ENCODE peak calls at places on chromosome 16, in ten cellular contexts. One of them, this sample, is unnamed.

GRCh38 chr16:74626741-74627416 is 20.0 kb upstream of the GLG1 start:
- DNase-seq in Kasumi-1: no peak
- DNase-seq in NCI-H345: no peak
- DNase-seq in prostate gland: no peak
- DNase-seq in activated naive CD4-positive, alpha-beta T cell treated with anti-CD3 and anti-CD28 coated beads, Interleukin-2, amount 10 ng/mL, durations not matched to agents 7 days and 5 days: no peak
- DNase-seq in stimulated activated CD8-positive, alpha-beta memory T cell treated with anti-CD3 and anti-CD28 coated beads, Interleukin-12 subunit alpha, Interleukin-12 subunit beta, amount 100 ng/mL, for 1 hour: no peak
- DNase-seq in HuH-7: no peak
- DNase-seq in psoas muscle: no peak
- DNase-seq in cardiac muscle cell: no peak
- DNase-seq in KBM-7: no peak
- DNase-seq in this sample: no peak

GRCh38 chr16:15829460-15829859 is 27.4 kb downstream of the MYH11 start:
- DNase-seq in KBM-7: peak
- DNase-seq in HuH-7: no peak
- DNase-seq in prostate gland: peak
- DNase-seq in cardiac muscle cell: peak
- DNase-seq in stimulated activated CD8-positive, alpha-beta memory T cell treated with anti-CD3 and anti-CD28 coated beads, Interleukin-12 subunit alpha, Interleukin-12 subunit beta, amount 100 ng/mL, for 1 hour: no peak
- DNase-seq in Kasumi-1: peak
- DNase-seq in activated naive CD4-positive, alpha-beta T cell treated with anti-CD3 and anti-CD28 coated beads, Interleukin-2, amount 10 ng/mL, durations not matched to agents 7 days and 5 days: no peak
- DNase-seq in NCI-H345: no peak
- DNase-seq in psoas muscle: peak
- DNase-seq in this sample: no peak

GRCh38 chr16:69482410-69482951 is 58.1 kb downstream of the CYB5B start:
- DNase-seq in KBM-7: no peak
- DNase-seq in HuH-7: no peak
- DNase-seq in cardiac muscle cell: no peak
- DNase-seq in NCI-H345: peak
- DNase-seq in prostate gland: peak
- DNase-seq in stimulated activated CD8-positive, alpha-beta memory T cell treated with anti-CD3 and anti-CD28 coated beads, Interleukin-12 subunit alpha, Interleukin-12 subunit beta, amount 100 ng/mL, for 1 hour: no peak
- DNase-seq in activated naive CD4-positive, alpha-beta T cell treated with anti-CD3 and anti-CD28 coated beads, Interleukin-2, amount 10 ng/mL, durations not matched to agents 7 days and 5 days: no peak
- DNase-seq in psoas muscle: peak
- DNase-seq in Kasumi-1: no peak
- DNase-seq in this sample: peak

GRCh38 chr16:84054271-84054670 is 11.7 kb upstream of the SLC38A8 start:
- DNase-seq in cardiac muscle cell: no peak
- DNase-seq in Kasumi-1: no peak
- DNase-seq in stimulated activated CD8-positive, alpha-beta memory T cell treated with anti-CD3 and anti-CD28 coated beads, Interleukin-12 subunit alpha, Interleukin-12 subunit beta, amount 100 ng/mL, for 1 hour: no peak
- DNase-seq in HuH-7: no peak
- DNase-seq in KBM-7: no peak
- DNase-seq in activated naive CD4-positive, alpha-beta T cell treated with anti-CD3 and anti-CD28 coated beads, Interleukin-2, amount 10 ng/mL, durations not matched to agents 7 days and 5 days: peak
- DNase-seq in psoas muscle: peak
- DNase-seq in NCI-H345: no peak
- DNase-seq in prostate gland: no peak
- DNase-seq in this sample: no peak

GRCh38 chr16:86365513-86366040 is 144.8 kb upstream of the FOXF1 start:
- DNase-seq in psoas muscle: no peak
- DNase-seq in prostate gland: no peak
- DNase-seq in NCI-H345: no peak
- DNase-seq in Kasumi-1: no peak
- DNase-seq in activated naive CD4-positive, alpha-beta T cell treated with anti-CD3 and anti-CD28 coated beads, Interleukin-2, amount 10 ng/mL, durations not matched to agents 7 days and 5 days: no peak
- DNase-seq in HuH-7: no peak
- DNase-seq in stimulated activated CD8-positive, alpha-beta memory T cell treated with anti-CD3 and anti-CD28 coated beads, Interleukin-12 subunit alpha, Interleukin-12 subunit beta, amount 100 ng/mL, for 1 hour: no peak
- DNase-seq in cardiac muscle cell: no peak
- DNase-seq in KBM-7: no peak
- DNase-seq in this sample: no peak

GRCh38 chr16:26717826-26718225 is 348.9 kb upstream of the C16orf82 start:
- DNase-seq in stimulated activated CD8-positive, alpha-beta memory T cell treated with anti-CD3 and anti-CD28 coated beads, Interleukin-12 subunit alpha, Interleukin-12 subunit beta, amount 100 ng/mL, for 1 hour: no peak
- DNase-seq in prostate gland: no peak
- DNase-seq in KBM-7: no peak
- DNase-seq in Kasumi-1: no peak
- DNase-seq in activated naive CD4-positive, alpha-beta T cell treated with anti-CD3 and anti-CD28 coated beads, Interleukin-2, amount 10 ng/mL, durations not matched to agents 7 days and 5 days: no peak
- DNase-seq in HuH-7: no peak
- DNase-seq in psoas muscle: no peak
- DNase-seq in cardiac muscle cell: no peak
- DNase-seq in NCI-H345: no peak
- DNase-seq in this sample: peak

GRCh38 chr16:48420437-48420836 is 35.2 kb upstream of the SIAH1 start:
- DNase-seq in Kasumi-1: no peak
- DNase-seq in activated naive CD4-positive, alpha-beta T cell treated with anti-CD3 and anti-CD28 coated beads, Interleukin-2, amount 10 ng/mL, durations not matched to agents 7 days and 5 days: no peak
- DNase-seq in NCI-H345: no peak
- DNase-seq in psoas muscle: no peak
- DNase-seq in stimulated activated CD8-positive, alpha-beta memory T cell treated with anti-CD3 and anti-CD28 coated beads, Interleukin-12 subunit alpha, Interleukin-12 subunit beta, amount 100 ng/mL, for 1 hour: no peak
- DNase-seq in cardiac muscle cell: no peak
- DNase-seq in KBM-7: no peak
- DNase-seq in HuH-7: no peak
- DNase-seq in prostate gland: no peak
- DNase-seq in this sample: no peak

GRCh38 chr16:17423195-17423594 is 47.6 kb downstream of the XYLT1 start:
- DNase-seq in psoas muscle: no peak
- DNase-seq in Kasumi-1: no peak
- DNase-seq in HuH-7: no peak
- DNase-seq in prostate gland: no peak
- DNase-seq in cardiac muscle cell: no peak
- DNase-seq in activated naive CD4-positive, alpha-beta T cell treated with anti-CD3 and anti-CD28 coated beads, Interleukin-2, amount 10 ng/mL, durations not matched to agents 7 days and 5 days: no peak
- DNase-seq in KBM-7: no peak
- DNase-seq in NCI-H345: no peak
- DNase-seq in stimulated activated CD8-positive, alpha-beta memory T cell treated with anti-CD3 and anti-CD28 coated beads, Interleukin-12 subunit alpha, Interleukin-12 subunit beta, amount 100 ng/mL, for 1 hour: no peak
- DNase-seq in this sample: no peak

GRCh38 chr16:1188781-1189189 is 35.9 kb downstream of the CACNA1H start:
- DNase-seq in Kasumi-1: peak
- DNase-seq in psoas muscle: no peak
- DNase-seq in prostate gland: peak
- DNase-seq in NCI-H345: no peak
- DNase-seq in KBM-7: peak
- DNase-seq in activated naive CD4-positive, alpha-beta T cell treated with anti-CD3 and anti-CD28 coated beads, Interleukin-2, amount 10 ng/mL, durations not matched to agents 7 days and 5 days: peak
- DNase-seq in HuH-7: peak
- DNase-seq in cardiac muscle cell: peak
- DNase-seq in stimulated activated CD8-positive, alpha-beta memory T cell treated with anti-CD3 and anti-CD28 coated beads, Interleukin-12 subunit alpha, Interleukin-12 subunit beta, amount 100 ng/mL, for 1 hour: peak
- DNase-seq in this sample: no peak

GRCh38 chr16:55062446-55062845 is 131.8 kb downstream of the IRX5 start:
- DNase-seq in activated naive CD4-positive, alpha-beta T cell treated with anti-CD3 and anti-CD28 coated beads, Interleukin-2, amount 10 ng/mL, durations not matched to agents 7 days and 5 days: no peak
- DNase-seq in HuH-7: no peak
- DNase-seq in cardiac muscle cell: no peak
- DNase-seq in KBM-7: no peak
- DNase-seq in NCI-H345: no peak
- DNase-seq in prostate gland: no peak
- DNase-seq in Kasumi-1: no peak
- DNase-seq in stimulated activated CD8-positive, alpha-beta memory T cell treated with anti-CD3 and anti-CD28 coated beads, Interleukin-12 subunit alpha, Interleukin-12 subunit beta, amount 100 ng/mL, for 1 hour: no peak
- DNase-seq in psoas muscle: no peak
- DNase-seq in this sample: no peak

GRCh38 chr16:17072104-17072503 is 398.7 kb downstream of the XYLT1 start:
- DNase-seq in activated naive CD4-positive, alpha-beta T cell treated with anti-CD3 and anti-CD28 coated beads, Interleukin-2, amount 10 ng/mL, durations not matched to agents 7 days and 5 days: no peak
- DNase-seq in HuH-7: no peak
- DNase-seq in NCI-H345: no peak
- DNase-seq in prostate gland: no peak
- DNase-seq in KBM-7: no peak
- DNase-seq in cardiac muscle cell: no peak
- DNase-seq in psoas muscle: no peak
- DNase-seq in stimulated activated CD8-positive, alpha-beta memory T cell treated with anti-CD3 and anti-CD28 coated beads, Interleukin-12 subunit alpha, Interleukin-12 subunit beta, amount 100 ng/mL, for 1 hour: no peak
- DNase-seq in Kasumi-1: no peak
- DNase-seq in this sample: no peak

GRCh38 chr16:2905988-2906387 is 5.7 kb upstream of the FLYWCH1 start:
- DNase-seq in NCI-H345: no peak
- DNase-seq in activated naive CD4-positive, alpha-beta T cell treated with anti-CD3 and anti-CD28 coated beads, Interleukin-2, amount 10 ng/mL, durations not matched to agents 7 days and 5 days: no peak
- DNase-seq in HuH-7: no peak
- DNase-seq in psoas muscle: no peak
- DNase-seq in cardiac muscle cell: no peak
- DNase-seq in prostate gland: no peak
- DNase-seq in KBM-7: no peak
- DNase-seq in stimulated activated CD8-positive, alpha-beta memory T cell treated with anti-CD3 and anti-CD28 coated beads, Interleukin-12 subunit alpha, Interleukin-12 subunit beta, amount 100 ng/mL, for 1 hour: no peak
- DNase-seq in Kasumi-1: no peak
- DNase-seq in this sample: no peak

GRCh38 chr16:73021866-73022495 is 25.9 kb downstream of the ZFHX3 start:
- DNase-seq in HuH-7: no peak
- DNase-seq in prostate gland: no peak
- DNase-seq in KBM-7: no peak
- DNase-seq in stimulated activated CD8-positive, alpha-beta memory T cell treated with anti-CD3 and anti-CD28 coated beads, Interleukin-12 subunit alpha, Interleukin-12 subunit beta, amount 100 ng/mL, for 1 hour: no peak
- DNase-seq in cardiac muscle cell: no peak
- DNase-seq in Kasumi-1: no peak
- DNase-seq in psoas muscle: no peak
- DNase-seq in NCI-H345: no peak
- DNase-seq in activated naive CD4-positive, alpha-beta T cell treated with anti-CD3 and anti-CD28 coated beads, Interleukin-2, amount 10 ng/mL, durations not matched to agents 7 days and 5 days: no peak
- DNase-seq in this sample: no peak

GRCh38 chr16:81646561-81646960 is 132.5 kb upstream of the PLCG2 start:
- DNase-seq in activated naive CD4-positive, alpha-beta T cell treated with anti-CD3 and anti-CD28 coated beads, Interleukin-2, amount 10 ng/mL, durations not matched to agents 7 days and 5 days: no peak
- DNase-seq in Kasumi-1: no peak
- DNase-seq in HuH-7: no peak
- DNase-seq in cardiac muscle cell: no peak
- DNase-seq in NCI-H345: no peak
- DNase-seq in psoas muscle: no peak
- DNase-seq in KBM-7: no peak
- DNase-seq in stimulated activated CD8-positive, alpha-beta memory T cell treated with anti-CD3 and anti-CD28 coated beads, Interleukin-12 subunit alpha, Interleukin-12 subunit beta, amount 100 ng/mL, for 1 hour: no peak
- DNase-seq in prostate gland: no peak
- DNase-seq in this sample: no peak

GRCh38 chr16:88732172-88732960 is 26.1 kb downstream of the CTU2 start:
- DNase-seq in KBM-7: no peak
- DNase-seq in Kasumi-1: no peak
- DNase-seq in HuH-7: no peak
- DNase-seq in stimulated activated CD8-positive, alpha-beta memory T cell treated with anti-CD3 and anti-CD28 coated beads, Interleukin-12 subunit alpha, Interleukin-12 subunit beta, amount 100 ng/mL, for 1 hour: no peak
- DNase-seq in cardiac muscle cell: no peak
- DNase-seq in activated naive CD4-positive, alpha-beta T cell treated with anti-CD3 and anti-CD28 coated beads, Interleukin-2, amount 10 ng/mL, durations not matched to agents 7 days and 5 days: no peak
- DNase-seq in psoas muscle: no peak
- DNase-seq in prostate gland: no peak
- DNase-seq in NCI-H345: no peak
- DNase-seq in this sample: no peak

GRCh38 chr16:24996301-24996700 is 18.9 kb downstream of the ARHGAP17 start:
- DNase-seq in cardiac muscle cell: no peak
- DNase-seq in prostate gland: no peak
- DNase-seq in NCI-H345: no peak
- DNase-seq in stimulated activated CD8-positive, alpha-beta memory T cell treated with anti-CD3 and anti-CD28 coated beads, Interleukin-12 subunit alpha, Interleukin-12 subunit beta, amount 100 ng/mL, for 1 hour: no peak
- DNase-seq in activated naive CD4-positive, alpha-beta T cell treated with anti-CD3 and anti-CD28 coated beads, Interleukin-2, amount 10 ng/mL, durations not matched to agents 7 days and 5 days: no peak
- DNase-seq in HuH-7: no peak
- DNase-seq in KBM-7: no peak
- DNase-seq in Kasumi-1: no peak
- DNase-seq in psoas muscle: no peak
- DNase-seq in this sample: no peak

GRCh38 chr16:24652209-24652712 is 77.2 kb upstream of the TNRC6A start:
- DNase-seq in psoas muscle: no peak
- DNase-seq in stimulated activated CD8-positive, alpha-beta memory T cell treated with anti-CD3 and anti-CD28 coated beads, Interleukin-12 subunit alpha, Interleukin-12 subunit beta, amount 100 ng/mL, for 1 hour: no peak
- DNase-seq in NCI-H345: no peak
- DNase-seq in HuH-7: no peak
- DNase-seq in Kasumi-1: no peak
- DNase-seq in KBM-7: no peak
- DNase-seq in cardiac muscle cell: no peak
- DNase-seq in activated naive CD4-positive, alpha-beta T cell treated with anti-CD3 and anti-CD28 coated beads, Interleukin-2, amount 10 ng/mL, durations not matched to agents 7 days and 5 days: no peak
- DNase-seq in prostate gland: no peak
- DNase-seq in this sample: no peak

GRCh38 chr16:88846088-88846487 is 10.7 kb downstream of the GALNS start:
- DNase-seq in activated naive CD4-positive, alpha-beta T cell treated with anti-CD3 and anti-CD28 coated beads, Interleukin-2, amount 10 ng/mL, durations not matched to agents 7 days and 5 days: no peak
- DNase-seq in Kasumi-1: no peak
- DNase-seq in prostate gland: no peak
- DNase-seq in psoas muscle: no peak
- DNase-seq in NCI-H345: no peak
- DNase-seq in HuH-7: no peak
- DNase-seq in KBM-7: no peak
- DNase-seq in cardiac muscle cell: no peak
- DNase-seq in stimulated activated CD8-positive, alpha-beta memory T cell treated with anti-CD3 and anti-CD28 coated beads, Interleukin-12 subunit alpha, Interleukin-12 subunit beta, amount 100 ng/mL, for 1 hour: no peak
- DNase-seq in this sample: no peak

GRCh38 chr16:49876716-49877129 is 20.8 kb upstream of the ZNF423 start:
- DNase-seq in prostate gland: no peak
- DNase-seq in activated naive CD4-positive, alpha-beta T cell treated with anti-CD3 and anti-CD28 coated beads, Interleukin-2, amount 10 ng/mL, durations not matched to agents 7 days and 5 days: peak
- DNase-seq in HuH-7: peak
- DNase-seq in psoas muscle: peak
- DNase-seq in Kasumi-1: peak
- DNase-seq in stimulated activated CD8-positive, alpha-beta memory T cell treated with anti-CD3 and anti-CD28 coated beads, Interleukin-12 subunit alpha, Interleukin-12 subunit beta, amount 100 ng/mL, for 1 hour: no peak
- DNase-seq in cardiac muscle cell: peak
- DNase-seq in KBM-7: peak
- DNase-seq in NCI-H345: no peak
- DNase-seq in this sample: no peak

GRCh38 chr16:83549836-83550569 is 257.8 kb upstream of the HSBP1 start:
- DNase-seq in Kasumi-1: no peak
- DNase-seq in activated naive CD4-positive, alpha-beta T cell treated with anti-CD3 and anti-CD28 coated beads, Interleukin-2, amount 10 ng/mL, durations not matched to agents 7 days and 5 days: no peak
- DNase-seq in HuH-7: no peak
- DNase-seq in cardiac muscle cell: no peak
- DNase-seq in NCI-H345: no peak
- DNase-seq in psoas muscle: no peak
- DNase-seq in stimulated activated CD8-positive, alpha-beta memory T cell treated with anti-CD3 and anti-CD28 coated beads, Interleukin-12 subunit alpha, Interleukin-12 subunit beta, amount 100 ng/mL, for 1 hour: no peak
- DNase-seq in KBM-7: no peak
- DNase-seq in prostate gland: no peak
- DNase-seq in this sample: no peak

GRCh38 chr16:1311738-1312458 is 2.5 kb downstream of the UBE2I start:
- DNase-seq in stimulated activated CD8-positive, alpha-beta memory T cell treated with anti-CD3 and anti-CD28 coated beads, Interleukin-12 subunit alpha, Interleukin-12 subunit beta, amount 100 ng/mL, for 1 hour: no peak
- DNase-seq in KBM-7: no peak
- DNase-seq in activated naive CD4-positive, alpha-beta T cell treated with anti-CD3 and anti-CD28 coated beads, Interleukin-2, amount 10 ng/mL, durations not matched to agents 7 days and 5 days: no peak
- DNase-seq in prostate gland: no peak
- DNase-seq in psoas muscle: no peak
- DNase-seq in HuH-7: no peak
- DNase-seq in cardiac muscle cell: no peak
- DNase-seq in Kasumi-1: no peak
- DNase-seq in NCI-H345: no peak
- DNase-seq in this sample: no peak

GRCh38 chr16:83701494-83701893 is 106.3 kb upstream of the HSBP1 start:
- DNase-seq in prostate gland: peak
- DNase-seq in NCI-H345: no peak
- DNase-seq in cardiac muscle cell: peak
- DNase-seq in psoas muscle: no peak
- DNase-seq in stimulated activated CD8-positive, alpha-beta memory T cell treated with anti-CD3 and anti-CD28 coated beads, Interleukin-12 subunit alpha, Interleukin-12 subunit beta, amount 100 ng/mL, for 1 hour: no peak
- DNase-seq in HuH-7: peak
- DNase-seq in activated naive CD4-positive, alpha-beta T cell treated with anti-CD3 and anti-CD28 coated beads, Interleukin-2, amount 10 ng/mL, durations not matched to agents 7 days and 5 days: peak
- DNase-seq in KBM-7: peak
- DNase-seq in Kasumi-1: peak
- DNase-seq in this sample: no peak

GRCh38 chr16:27550582-27550920 is 607 bp downstream of the KATNIP start:
- DNase-seq in prostate gland: no peak
- DNase-seq in NCI-H345: no peak
- DNase-seq in HuH-7: no peak
- DNase-seq in activated naive CD4-positive, alpha-beta T cell treated with anti-CD3 and anti-CD28 coated beads, Interleukin-2, amount 10 ng/mL, durations not matched to agents 7 days and 5 days: no peak
- DNase-seq in cardiac muscle cell: no peak
- DNase-seq in KBM-7: no peak
- DNase-seq in Kasumi-1: no peak
- DNase-seq in psoas muscle: no peak
- DNase-seq in stimulated activated CD8-positive, alpha-beta memory T cell treated with anti-CD3 and anti-CD28 coated beads, Interleukin-12 subunit alpha, Interleukin-12 subunit beta, amount 100 ng/mL, for 1 hour: no peak
- DNase-seq in this sample: no peak

GRCh38 chr16:2835638-2836493 is 5.8 kb downstream of the ZG16B start:
- DNase-seq in prostate gland: peak
- DNase-seq in stimulated activated CD8-positive, alpha-beta memory T cell treated with anti-CD3 and anti-CD28 coated beads, Interleukin-12 subunit alpha, Interleukin-12 subunit beta, amount 100 ng/mL, for 1 hour: no peak
- DNase-seq in activated naive CD4-positive, alpha-beta T cell treated with anti-CD3 and anti-CD28 coated beads, Interleukin-2, amount 10 ng/mL, durations not matched to agents 7 days and 5 days: no peak
- DNase-seq in NCI-H345: no peak
- DNase-seq in KBM-7: peak
- DNase-seq in cardiac muscle cell: peak
- DNase-seq in Kasumi-1: no peak
- DNase-seq in HuH-7: no peak
- DNase-seq in psoas muscle: peak
- DNase-seq in this sample: no peak

GRCh38 chr16:23124315-23124714 is 24.9 kb downstream of the USP31 start:
- DNase-seq in psoas muscle: peak
- DNase-seq in prostate gland: no peak
- DNase-seq in activated naive CD4-positive, alpha-beta T cell treated with anti-CD3 and anti-CD28 coated beads, Interleukin-2, amount 10 ng/mL, durations not matched to agents 7 days and 5 days: no peak
- DNase-seq in HuH-7: no peak
- DNase-seq in cardiac muscle cell: no peak
- DNase-seq in NCI-H345: no peak
- DNase-seq in Kasumi-1: no peak
- DNase-seq in stimulated activated CD8-positive, alpha-beta memory T cell treated with anti-CD3 and anti-CD28 coated beads, Interleukin-12 subunit alpha, Interleukin-12 subunit beta, amount 100 ng/mL, for 1 hour: no peak
- DNase-seq in KBM-7: no peak
- DNase-seq in this sample: no peak

GRCh38 chr16:89607937-89608740 is 5.3 kb upstream of the DPEP1 start:
- DNase-seq in prostate gland: no peak
- DNase-seq in stimulated activated CD8-positive, alpha-beta memory T cell treated with anti-CD3 and anti-CD28 coated beads, Interleukin-12 subunit alpha, Interleukin-12 subunit beta, amount 100 ng/mL, for 1 hour: no peak
- DNase-seq in NCI-H345: no peak
- DNase-seq in cardiac muscle cell: no peak
- DNase-seq in Kasumi-1: no peak
- DNase-seq in KBM-7: peak
- DNase-seq in activated naive CD4-positive, alpha-beta T cell treated with anti-CD3 and anti-CD28 coated beads, Interleukin-2, amount 10 ng/mL, durations not matched to agents 7 days and 5 days: no peak
- DNase-seq in HuH-7: peak
- DNase-seq in psoas muscle: no peak
- DNase-seq in this sample: no peak

GRCh38 chr16:78484509-78485058 is 385.1 kb downstream of the WWOX start:
- DNase-seq in cardiac muscle cell: no peak
- DNase-seq in HuH-7: no peak
- DNase-seq in prostate gland: no peak
- DNase-seq in Kasumi-1: no peak
- DNase-seq in KBM-7: no peak
- DNase-seq in stimulated activated CD8-positive, alpha-beta memory T cell treated with anti-CD3 and anti-CD28 coated beads, Interleukin-12 subunit alpha, Interleukin-12 subunit beta, amount 100 ng/mL, for 1 hour: no peak
- DNase-seq in activated naive CD4-positive, alpha-beta T cell treated with anti-CD3 and anti-CD28 coated beads, Interleukin-2, amount 10 ng/mL, durations not matched to agents 7 days and 5 days: no peak
- DNase-seq in psoas muscle: no peak
- DNase-seq in NCI-H345: no peak
- DNase-seq in this sample: no peak

GRCh38 chr16:73912311-73912710 is 384.3 kb upstream of the PSMD7 start:
- DNase-seq in activated naive CD4-positive, alpha-beta T cell treated with anti-CD3 and anti-CD28 coated beads, Interleukin-2, amount 10 ng/mL, durations not matched to agents 7 days and 5 days: no peak
- DNase-seq in HuH-7: no peak
- DNase-seq in stimulated activated CD8-positive, alpha-beta memory T cell treated with anti-CD3 and anti-CD28 coated beads, Interleukin-12 subunit alpha, Interleukin-12 subunit beta, amount 100 ng/mL, for 1 hour: no peak
- DNase-seq in NCI-H345: no peak
- DNase-seq in prostate gland: no peak
- DNase-seq in cardiac muscle cell: no peak
- DNase-seq in KBM-7: no peak
- DNase-seq in psoas muscle: no peak
- DNase-seq in Kasumi-1: no peak
- DNase-seq in this sample: no peak